ENCODE peak calls at places on chromosomes 3 and 15, in four cellular contexts. One of them, this sample, is unnamed.

GRCh38 chr15:43749690-43750345 is 3.6 kb downstream of the PDIA3 start:
- DNase-seq in lower lobe of right lung: peak; percentile 51
- DNase-seq in glutamatergic neuron: no peak
- DNase-seq in endothelial cell: no peak
- DNase-seq in this sample: no peak

GRCh38 chr15:75468908-75469307 is 17.4 kb upstream of the SIN3A start:
- DNase-seq in lower lobe of right lung: no peak
- DNase-seq in glutamatergic neuron: no peak
- DNase-seq in endothelial cell: no peak
- DNase-seq in this sample: no peak

GRCh38 chr3:95154775-95155174 is 1091.9 kb downstream of the NSUN3 start:
- DNase-seq in lower lobe of right lung: no peak
- DNase-seq in glutamatergic neuron: no peak
- DNase-seq in endothelial cell: no peak
- DNase-seq in this sample: no peak

GRCh38 chr3:149455989-149456388 is 18.5 kb upstream of the TM4SF4 start:
- DNase-seq in lower lobe of right lung: no peak
- DNase-seq in glutamatergic neuron: no peak
- DNase-seq in endothelial cell: no peak
- DNase-seq in this sample: no peak

GRCh38 chr15:80942266-80942665 is 47.4 kb downstream of the MESD start:
- DNase-seq in lower lobe of right lung: no peak
- DNase-seq in glutamatergic neuron: no peak
- DNase-seq in endothelial cell: no peak
- DNase-seq in this sample: no peak

GRCh38 chr3:179021119-179021903 is 50.3 kb downstream of the ZMAT3 start:
- DNase-seq in lower lobe of right lung: no peak
- DNase-seq in glutamatergic neuron: no peak
- DNase-seq in endothelial cell: no peak
- DNase-seq in this sample: no peak

GRCh38 chr3:53921296-53921695 is 29.6 kb upstream of the SELENOK start:
- DNase-seq in lower lobe of right lung: no peak
- DNase-seq in glutamatergic neuron: no peak
- DNase-seq in endothelial cell: no peak
- DNase-seq in this sample: no peak

GRCh38 chr15:64288999-64289398 is 67.0 kb downstream of the CSNK1G1 start:
- DNase-seq in lower lobe of right lung: peak; percentile 72
- DNase-seq in glutamatergic neuron: no peak
- DNase-seq in endothelial cell: no peak
- DNase-seq in this sample: no peak

GRCh38 chr3:129254536-129255230 is 5.3 kb downstream of the COPG1 start:
- DNase-seq in lower lobe of right lung: no peak
- DNase-seq in glutamatergic neuron: no peak
- DNase-seq in endothelial cell: no peak
- DNase-seq in this sample: no peak

GRCh38 chr3:8456118-8456811 is 45.4 kb upstream of the LMCD1 start:
- DNase-seq in lower lobe of right lung: peak; percentile 50
- DNase-seq in glutamatergic neuron: no peak
- DNase-seq in endothelial cell: no peak
- DNase-seq in this sample: no peak

GRCh38 chr15:43899928-43900327 is 73.1 kb downstream of the WDR76 start:
- DNase-seq in lower lobe of right lung: no peak
- DNase-seq in glutamatergic neuron: no peak
- DNase-seq in endothelial cell: no peak
- DNase-seq in this sample: no peak

GRCh38 chr15:59369597-59369996 is 3.1 kb downstream of the MYO1E start:
- DNase-seq in lower lobe of right lung: no peak
- DNase-seq in glutamatergic neuron: no peak
- DNase-seq in endothelial cell: no peak
- DNase-seq in this sample: no peak

GRCh38 chr15:95162967-95163531 is 931.7 kb downstream of the MCTP2 start:
- DNase-seq in lower lobe of right lung: no peak
- DNase-seq in glutamatergic neuron: no peak
- DNase-seq in endothelial cell: no peak
- DNase-seq in this sample: no peak

DNA sequence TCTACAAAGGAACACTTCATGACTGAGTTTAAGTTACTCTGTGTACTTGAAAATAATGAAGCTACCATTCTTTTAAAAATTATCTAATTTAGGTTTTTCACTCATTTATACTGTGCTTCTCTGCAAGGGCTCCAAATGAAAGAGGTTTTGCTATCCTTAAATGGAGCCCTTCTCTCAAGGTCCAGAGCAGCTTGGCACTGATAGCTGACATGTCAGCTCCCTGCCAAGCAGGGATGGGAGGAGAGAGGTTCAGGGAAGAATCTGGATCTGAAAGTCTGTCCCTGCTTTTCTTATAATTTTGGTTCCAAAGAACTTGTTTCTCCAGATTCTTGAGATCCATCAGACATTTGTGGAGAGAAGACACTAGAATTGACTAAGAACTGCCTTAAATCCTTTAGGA is 39.1 kb downstream of the MRPS11 start:
- DNase-seq in lower lobe of right lung: no peak
- DNase-seq in glutamatergic neuron: no peak
- DNase-seq in endothelial cell: no peak
- DNase-seq in this sample: no peak
- TF ChIP-seq CTCF in lower lobe of right lung: no peak
- TF ChIP-seq CTCF in glutamatergic neuron: no peak
- TF ChIP-seq CTCF in endothelial cell: no peak
- TF ChIP-seq CTCF in this sample: no peak

GRCh38 chr15:42577514-42578031 is 2.2 kb downstream of the STARD9 start:
- DNase-seq in lower lobe of right lung: no peak
- DNase-seq in glutamatergic neuron: no peak
- DNase-seq in endothelial cell: no peak
- DNase-seq in this sample: no peak

GRCh38 chr15:42582569-42583235 is 7.3 kb downstream of the STARD9 start:
- DNase-seq in lower lobe of right lung: no peak
- DNase-seq in glutamatergic neuron: no peak
- DNase-seq in endothelial cell: no peak
- DNase-seq in this sample: no peak

GRCh38 chr15:42584031-42584765 is 8.8 kb downstream of the STARD9 start:
- DNase-seq in lower lobe of right lung: no peak
- DNase-seq in glutamatergic neuron: no peak
- DNase-seq in endothelial cell: no peak
- DNase-seq in this sample: no peak

GRCh38 chr15:42578984-42579537 is 3.7 kb downstream of the STARD9 start:
- DNase-seq in lower lobe of right lung: no peak
- DNase-seq in glutamatergic neuron: no peak
- DNase-seq in endothelial cell: no peak
- DNase-seq in this sample: no peak

DNA sequence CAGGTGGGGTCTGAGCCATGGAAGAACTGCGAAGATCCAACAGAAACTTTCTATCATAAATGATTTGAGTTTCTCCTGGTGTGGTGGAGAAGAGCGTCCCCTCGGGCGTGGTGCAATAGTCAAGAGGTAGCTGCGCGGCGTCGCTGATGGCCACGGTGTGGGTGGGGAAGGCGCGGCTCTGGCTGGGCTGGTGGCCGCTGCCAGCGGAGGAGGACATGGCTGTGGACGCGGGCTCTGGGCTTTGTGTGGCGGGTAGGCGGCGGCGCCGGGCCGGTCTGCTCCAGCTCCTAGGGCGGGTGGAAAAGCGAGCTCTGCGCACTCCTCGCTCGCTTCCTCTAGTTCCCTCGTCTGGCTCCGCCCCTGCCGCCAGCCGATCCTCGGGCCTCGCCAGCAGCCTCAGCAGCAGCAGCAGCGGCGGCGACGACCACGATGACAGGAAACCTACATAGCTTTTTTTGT is 5.9 kb downstream of the STARD9 start:
- DNase-seq in lower lobe of right lung: peak; percentile 93
- DNase-seq in glutamatergic neuron: peak; percentile 90
- DNase-seq in endothelial cell: peak; percentile 79
- DNase-seq in this sample: peak; percentile 86
- TF ChIP-seq CTCF in lower lobe of right lung: peak; percentile 12
- TF ChIP-seq CTCF in glutamatergic neuron: no peak
- TF ChIP-seq CTCF in endothelial cell: no peak
- TF ChIP-seq CTCF in this sample: no peak

GRCh38 chr3:61371123-61371522 is 119.9 kb upstream of the FHIT start:
- DNase-seq in lower lobe of right lung: no peak
- DNase-seq in glutamatergic neuron: peak; percentile 48
- DNase-seq in endothelial cell: peak; percentile 22
- DNase-seq in this sample: no peak
- TF ChIP-seq CTCF in lower lobe of right lung: peak; percentile 38
- TF ChIP-seq CTCF in glutamatergic neuron: peak; percentile 84
- TF ChIP-seq CTCF in endothelial cell: peak; percentile 80
- TF ChIP-seq CTCF in this sample: peak; percentile 88

DNA sequence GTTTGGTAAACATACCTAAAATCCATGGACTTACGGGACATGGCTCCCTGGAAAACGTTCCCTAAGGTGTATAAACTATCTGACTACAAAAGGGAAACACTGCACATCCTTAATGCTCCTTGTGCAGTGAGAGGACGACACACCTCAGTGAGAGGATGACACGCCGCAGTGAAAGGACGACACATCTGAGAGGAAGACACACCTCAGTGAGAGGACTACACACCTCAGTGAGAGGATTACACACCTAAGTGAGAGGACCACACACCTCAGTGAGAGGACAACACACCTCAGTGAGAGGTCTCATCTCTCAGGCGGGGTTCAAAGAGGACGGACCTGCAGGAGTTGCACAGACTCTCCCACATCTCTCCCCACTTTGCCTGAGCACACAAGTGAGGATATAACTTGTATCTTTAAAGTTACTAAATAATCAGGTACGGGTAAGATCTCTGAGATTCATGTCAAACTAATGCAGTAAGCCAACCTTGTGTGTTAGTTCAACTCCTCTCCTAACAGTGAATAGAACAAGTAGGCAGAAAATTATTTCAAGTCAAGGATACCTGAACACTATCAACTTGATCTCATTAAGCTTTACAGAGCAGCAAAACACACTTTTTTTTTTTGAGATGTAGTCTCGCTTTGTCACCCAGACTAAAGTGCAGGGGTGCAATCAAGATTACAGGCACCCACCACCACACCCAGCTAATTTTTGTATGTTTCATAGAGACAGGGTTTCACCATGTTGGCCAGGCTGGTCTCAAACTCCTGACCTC is 32.1 kb downstream of the HERC2 start:
- DNase-seq in lower lobe of right lung: no peak
- DNase-seq in glutamatergic neuron: no peak
- DNase-seq in endothelial cell: no peak
- DNase-seq in this sample: no peak
- TF ChIP-seq CTCF in lower lobe of right lung: no peak
- TF ChIP-seq CTCF in glutamatergic neuron: no peak
- TF ChIP-seq CTCF in endothelial cell: no peak
- TF ChIP-seq CTCF in this sample: no peak

DNA sequence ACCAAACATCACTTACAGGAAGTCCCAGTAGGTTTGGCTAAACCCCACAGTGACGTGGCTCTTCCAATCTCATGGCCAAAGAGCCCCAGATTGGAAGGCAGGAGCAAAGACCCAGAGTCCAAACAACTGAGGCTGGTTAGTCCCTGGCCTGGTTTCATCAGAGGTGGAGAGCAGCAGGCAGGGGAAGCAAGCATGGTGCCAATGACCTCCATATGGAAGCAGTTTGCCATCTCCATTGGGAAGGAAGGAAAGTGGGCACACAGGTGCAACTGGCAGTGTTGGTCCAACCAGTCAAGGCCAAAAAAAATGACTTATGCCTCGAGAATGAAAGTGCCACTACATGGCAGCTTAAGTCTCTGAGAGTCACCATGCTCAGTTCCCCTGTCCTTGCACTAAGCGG is 175.9 kb downstream of the NTRK3 start:
- DNase-seq in lower lobe of right lung: no peak
- DNase-seq in glutamatergic neuron: no peak
- DNase-seq in endothelial cell: no peak
- DNase-seq in this sample: no peak
- TF ChIP-seq CTCF in lower lobe of right lung: no peak
- TF ChIP-seq CTCF in glutamatergic neuron: no peak
- TF ChIP-seq CTCF in endothelial cell: no peak
- TF ChIP-seq CTCF in this sample: no peak

GRCh38 chr15:55526559-55527036 is 18.6 kb upstream of the DNAAF4 start:
- DNase-seq in lower lobe of right lung: no peak
- DNase-seq in glutamatergic neuron: no peak
- DNase-seq in endothelial cell: no peak
- DNase-seq in this sample: no peak

GRCh38 chr15:55535436-55535835 is 27.4 kb upstream of the DNAAF4 start:
- DNase-seq in lower lobe of right lung: no peak
- DNase-seq in glutamatergic neuron: no peak
- DNase-seq in endothelial cell: no peak
- DNase-seq in this sample: no peak

GRCh38 chr15:55532944-55533343 is 24.9 kb upstream of the DNAAF4 start:
- DNase-seq in lower lobe of right lung: no peak
- DNase-seq in glutamatergic neuron: no peak
- DNase-seq in endothelial cell: no peak
- DNase-seq in this sample: no peak

GRCh38 chr15:55527150-55527549 is 19.1 kb upstream of the DNAAF4 start:
- DNase-seq in lower lobe of right lung: no peak
- DNase-seq in glutamatergic neuron: no peak
- DNase-seq in endothelial cell: no peak
- DNase-seq in this sample: no peak

DNA sequence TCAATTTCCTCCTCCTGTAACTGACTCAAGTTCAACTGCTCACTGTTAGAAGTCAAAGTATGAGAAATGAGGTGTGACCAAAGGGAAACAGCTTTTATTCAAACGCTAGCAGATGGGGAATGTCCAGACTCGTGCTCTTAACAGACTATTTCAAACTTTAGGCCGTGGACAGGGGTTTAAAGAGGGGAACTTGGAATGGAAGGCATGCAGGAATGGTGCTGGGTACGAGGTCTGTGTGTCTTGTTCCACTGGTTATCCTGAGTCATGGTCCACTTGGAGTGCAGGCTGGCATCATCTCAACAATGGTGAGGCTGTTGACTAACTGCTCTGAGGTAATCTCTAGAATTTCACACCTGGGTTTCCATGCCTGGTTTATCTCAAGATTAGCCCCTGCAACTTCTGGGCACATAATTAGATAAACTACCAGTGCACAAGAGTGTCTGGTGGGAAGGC is 22.9 kb upstream of the DNAAF4 start:
- DNase-seq in lower lobe of right lung: no peak
- DNase-seq in glutamatergic neuron: no peak
- DNase-seq in endothelial cell: no peak
- DNase-seq in this sample: no peak
- TF ChIP-seq CTCF in lower lobe of right lung: no peak
- TF ChIP-seq CTCF in glutamatergic neuron: no peak
- TF ChIP-seq CTCF in endothelial cell: no peak
- TF ChIP-seq CTCF in this sample: no peak

GRCh38 chr15:40354408-40355171 is 3.4 kb upstream of the DISP2 start:
- DNase-seq in lower lobe of right lung: no peak
- DNase-seq in glutamatergic neuron: peak; percentile 81
- DNase-seq in endothelial cell: peak; percentile 52
- DNase-seq in this sample: no peak
- TF ChIP-seq CTCF in lower lobe of right lung: no peak
- TF ChIP-seq CTCF in glutamatergic neuron: peak; percentile 49
- TF ChIP-seq CTCF in endothelial cell: no peak
- TF ChIP-seq CTCF in this sample: peak; percentile 56